ENCODE peak calls at places on chromosomes 13 and 19, in eight cellular contexts. A, E, M, D, G, Z, K and Q are unnamed samples.

GRCh38 chr19:24040621-24041020 is 46.4 kb upstream of the ZNF254 start:
- DNase-seq in A (no peak), E (no peak), M (no peak), D (no peak), G (no peak), Z (no peak), K (no peak), Q (no peak)

GRCh38 chr13:89806594-89806993 is 1540.9 kb upstream of the MIR17HG start:
- DNase-seq in A (no peak), E (no peak), M (no peak), D (no peak), G (no peak), Z (no peak), K (no peak), Q (no peak)

GRCh38 chr19:19751846-19752245 is 18.9 kb upstream of the ZNF14 start:
- DNase-seq in A (no peak), E (no peak), M (no peak), D (peak), G (no peak), Z (no peak), K (no peak), Q (no peak)

GRCh38 chr19:44975444-44975843 is 20.3 kb downstream of the CLPTM1 start:
- DNase-seq in A (no peak), E (no peak), M (no peak), D (no peak), G (no peak), Z (no peak), K (no peak), Q (no peak)

GRCh38 chr19:49906879-49907564 is 10.3 kb upstream of the IL4I1 start:
- DNase-seq in A (no peak), E (no peak), M (no peak), D (no peak), G (no peak), Z (no peak), K (no peak), Q (no peak)

GRCh38 chr13:50713849-50714248 is 129.6 kb downstream of the DLEU7 start:
- DNase-seq in A (no peak), E (peak), M (no peak), D (no peak), G (no peak), Z (no peak), K (no peak), Q (no peak)

GRCh38 chr13:102591988-102592781 is 4.6 kb upstream of the TPP2 start:
- DNase-seq in A (peak), E (peak), M (peak), D (peak), G (peak), Z (peak), K (no peak), Q (peak)

GRCh38 chr19:955803-956746 is 28.1 kb upstream of the WDR18 start:
- DNase-seq in A (no peak), E (no peak), M (no peak), D (no peak), G (no peak), Z (no peak), K (no peak), Q (no peak)

GRCh38 chr13:98351636-98352035 is 174.6 kb upstream of the RNF113B start:
- DNase-seq in A (no peak), E (no peak), M (no peak), D (peak), G (no peak), Z (no peak), K (no peak), Q (no peak)

GRCh38 chr19:29524912-29525870 is 603 bp upstream of the VSTM2B start:
- DNase-seq in A (no peak), E (no peak), M (peak), D (no peak), G (no peak), Z (no peak), K (no peak), Q (no peak)

GRCh38 chr13:32669030-32669646 is 82.9 kb downstream of the PDS5B start:
- DNase-seq in A (no peak), E (no peak), M (no peak), D (no peak), G (peak), Z (no peak), K (peak), Q (peak)

GRCh38 chr13:90070837-90071525 is 1276.5 kb upstream of the MIR17HG start:
- DNase-seq in A (no peak), E (no peak), M (no peak), D (no peak), G (no peak), Z (no peak), K (no peak), Q (no peak)

GRCh38 chr19:45231891-45232290 is 13.3 kb downstream of the EXOC3L2 start:
- DNase-seq in A (peak), E (no peak), M (no peak), D (no peak), G (no peak), Z (no peak), K (no peak), Q (no peak)

GRCh38 chr19:5666921-5667610 is 13.2 kb downstream of the MICOS13 start:
- DNase-seq in A (no peak), E (no peak), M (no peak), D (no peak), G (no peak), Z (no peak), K (no peak), Q (no peak)

GRCh38 chr19:52665047-52665446 is 26.9 kb upstream of the ZNF83 start:
- DNase-seq in A (no peak), E (no peak), M (no peak), D (no peak), G (no peak), Z (no peak), K (peak), Q (no peak)

GRCh38 chr13:33193428-33193974 is 92.1 kb downstream of the STARD13 start:
- DNase-seq in A (no peak), E (no peak), M (no peak), D (no peak), G (no peak), Z (no peak), K (no peak), Q (no peak)

GRCh38 chr13:31987071-31987470 is 44.5 kb upstream of the FRY start:
- DNase-seq in A (no peak), E (no peak), M (no peak), D (no peak), G (no peak), Z (no peak), K (no peak), Q (no peak)

GRCh38 chr13:32075150-32075851 is 43.7 kb downstream of the FRY start:
- DNase-seq in A (no peak), E (no peak), M (no peak), D (no peak), G (no peak), Z (no peak), K (no peak), Q (no peak)

GRCh38 chr13:21657538-21657937 is 13.3 kb upstream of the FGF9 start:
- DNase-seq in A (no peak), E (no peak), M (no peak), D (no peak), G (no peak), Z (no peak), K (no peak), Q (peak)

GRCh38 chr13:48644951-48645350 is 8.8 kb upstream of the CYSLTR2 start:
- DNase-seq in A (no peak), E (no peak), M (no peak), D (no peak), G (no peak), Z (no peak), K (no peak), Q (no peak)

GRCh38 chr13:91375119-91375729 is 23.2 kb upstream of the GPC5 start:
- DNase-seq in A (no peak), E (no peak), M (no peak), D (no peak), G (no peak), Z (no peak), K (peak), Q (peak)

GRCh38 chr13:46154136-46154854 is 27.7 kb downstream of the LCP1 start:
- DNase-seq in A (no peak), E (no peak), M (no peak), D (no peak), G (no peak), Z (no peak), K (no peak), Q (no peak)

GRCh38 chr19:35556846-35557538 is 6.5 kb downstream of the ATP4A start:
- DNase-seq in A (no peak), E (no peak), M (no peak), D (no peak), G (no peak), Z (no peak), K (no peak), Q (no peak)

GRCh38 chr13:39515231-39515630 is 87.8 kb downstream of the LHFPL6 start:
- DNase-seq in A (no peak), E (no peak), M (no peak), D (no peak), G (no peak), Z (no peak), K (no peak), Q (peak)

GRCh38 chr13:32001392-32001768 is 30.2 kb upstream of the FRY start:
- DNase-seq in A (no peak), E (no peak), M (no peak), D (no peak), G (peak), Z (no peak), K (peak), Q (peak)

GRCh38 chr13:99193152-99193551 is 7.5 kb upstream of the UBAC2 start:
- DNase-seq in A (peak), E (no peak), M (no peak), D (no peak), G (no peak), Z (no peak), K (no peak), Q (no peak)

GRCh38 chr13:45683701-45684100 is 18.4 kb upstream of the CBY2 start:
- DNase-seq in A (no peak), E (no peak), M (no peak), D (no peak), G (no peak), Z (no peak), K (no peak), Q (no peak)

GRCh38 chr19:47507031-47507430 is 7.8 kb downstream of the NAPA start:
- DNase-seq in A (no peak), E (no peak), M (no peak), D (peak), G (no peak), Z (no peak), K (no peak), Q (no peak)

GRCh38 chr19:48372904-48373303 is 8.7 kb downstream of the SYNGR4 start:
- DNase-seq in A (no peak), E (no peak), M (no peak), D (no peak), G (no peak), Z (no peak), K (no peak), Q (no peak)

GRCh38 chr19:39409886-39410619 is 2.4 kb upstream of the PLEKHG2 start:
- DNase-seq in A (peak), E (peak), M (peak), D (peak), G (peak), Z (peak), K (peak), Q (peak)
- TF ChIP-seq POLR2A in A (no peak), E (no peak), M (peak), D (peak), G (peak), Z (peak), K (peak), Q (peak)

GRCh38 chr13:101123028-101123427 is 293.3 kb downstream of the NALCN start:
- DNase-seq in A (no peak), E (no peak), M (no peak), D (no peak), G (no peak), Z (no peak), K (no peak), Q (no peak)
- TF ChIP-seq POLR2A in A (no peak), E (no peak), M (no peak), D (no peak), G (no peak), Z (no peak), K (no peak), Q (no peak)

DNA sequence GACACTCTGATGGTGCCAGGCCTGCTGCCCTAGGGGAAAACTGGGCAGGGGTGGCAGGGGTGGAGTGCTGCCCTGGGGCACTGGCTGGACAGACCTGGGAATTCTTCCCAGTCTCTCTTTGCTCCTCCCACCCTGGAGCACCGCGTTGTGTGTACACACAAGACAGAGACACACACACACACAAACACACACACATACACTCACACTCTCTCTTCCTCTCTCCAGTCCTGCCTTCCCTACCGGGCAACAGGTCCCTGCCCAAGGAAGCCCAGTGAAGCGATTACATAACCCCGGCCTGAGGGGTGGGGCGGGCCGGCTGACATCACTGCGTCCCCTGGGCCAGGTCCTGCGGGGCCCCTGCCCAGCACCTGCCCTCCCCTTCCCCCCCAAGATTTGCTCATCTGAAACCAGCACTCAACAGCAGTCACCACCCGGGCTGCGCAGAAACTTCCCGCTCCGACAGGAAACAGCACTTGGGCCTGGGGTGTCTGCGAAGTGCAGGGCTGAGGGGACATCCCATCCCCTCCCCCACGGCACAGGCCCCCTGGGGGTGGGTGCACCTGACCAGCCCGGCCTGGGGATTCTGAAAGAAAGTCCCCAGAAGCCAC is 1.2 kb downstream of the MKNK2 start:
- DNase-seq in A (peak), E (peak), M (peak), D (peak), G (no peak), Z (peak), K (peak), Q (peak)
- TF ChIP-seq POLR2A in A (no peak), E (no peak), M (no peak), D (peak), G (no peak), Z (no peak), K (peak), Q (peak)

GRCh38 chr19:38899447-38900219 is at the start of the genes NFKBIB and SIRT2:
- DNase-seq in A (peak), E (peak), M (peak), D (peak), G (peak), Z (peak), K (peak), Q (peak)
- TF ChIP-seq POLR2A in A (peak), E (peak), M (peak), D (peak), G (peak), Z (no peak), K (peak), Q (peak)